ENCODE peak calls at places on chromosomes 3 and 15, in four cellular contexts. A is activated effector memory CD4-positive, alpha-beta T cell treated with anti-CD3 and anti-CD28 coated beads, Interleukin-2, amount 50 U/mL, for 16 hours; X is activated T-cell treated with anti-CD3 and anti-CD28 coated beads, Interleukin-2, amount 50 U/mL, for 72 hours; C is hepatic stellate cell. L is an unnamed sample.

GRCh38 chr15:62845239-62846126 is 197.1 kb upstream of the TPM1 start:
- DNase-seq in X (no peak), C (no peak), A (no peak), L (no peak)

GRCh38 chr3:81465510-81465909 is 295.9 kb downstream of the GBE1 start:
- DNase-seq in A (no peak), X (no peak), C (no peak), L (no peak)

GRCh38 chr3:194657439-194657838 is 14.6 kb downstream of the LSG1 start:
- DNase-seq in C (no peak), A (no peak), X (no peak), L (no peak)

GRCh38 chr3:189908646-189909045 is 212.1 kb downstream of the P3H2 start:
- DNase-seq in X (no peak), C (peak; percentile 5), A (no peak), L (no peak)

GRCh38 chr3:121724130-121724529 is 25.4 kb downstream of the GOLGB1 start:
- DNase-seq in C (no peak), X (no peak), A (no peak), L (no peak)

GRCh38 chr3:43748179-43748578 is 57.4 kb downstream of the ABHD5 start:
- DNase-seq in X (no peak), C (peak; percentile 58), A (no peak), L (no peak)

GRCh38 chr15:76195506-76196285 is 115.6 kb downstream of the ETFA start:
- DNase-seq in C (no peak), A (no peak), X (no peak), L (no peak)

GRCh38 chr3:49781415-49782199 is 4.7 kb downstream of the IP6K1 start:
- DNase-seq in A (no peak), C (no peak), X (no peak), L (no peak)

GRCh38 chr3:157174265-157174615 is 14.3 kb upstream of the CCNL1 start:
- DNase-seq in A (no peak), X (peak; percentile 30), C (peak; percentile 7), L (no peak)

GRCh38 chr15:76996526-76997401 is 1.8 kb downstream of the PSTPIP1 start:
- DNase-seq in C (peak; percentile 47), A (peak; percentile 86), X (peak; percentile 74), L (no peak)

GRCh38 chr15:62566248-62566647 is 401.2 kb upstream of the C2CD4B start:
- DNase-seq in X (no peak), C (no peak), A (no peak), L (no peak)